ENCODE peak calls at places on chromosomes 6 and 20, in five cellular contexts. A is NCI-H748 treated with DMSO at 0.1 percent for 48 hours, B is heart left ventricle, Z is kidney, C is mesothelial cell of epicardium. U is an unnamed sample.

GRCh38 chr6:31831350-31832215 is 4.0 kb downstream of the HSPA1B start:
- DNase-seq in A (no peak), B (no peak), Z (peak; percentile 47), C (no peak), U (no peak)

GRCh38 chr6:68443704-68444103 is 191.4 kb upstream of the ADGRB3 start:
- DNase-seq in A (no peak), B (no peak), Z (no peak), C (no peak), U (no peak)

GRCh38 chr6:168364793-168365421 is 45.3 kb upstream of the DACT2 start:
- DNase-seq in A (no peak), B (no peak), Z (no peak), C (no peak), U (no peak)

GRCh38 chr6:169427856-169428255 is 174.2 kb upstream of the THBS2 start:
- DNase-seq in A (no peak), B (no peak), Z (no peak), C (no peak), U (no peak)

GRCh38 chr20:63745424-63745805 is 5.8 kb downstream of the SLC2A4RG start:
- DNase-seq in A (no peak), B (no peak), Z (no peak), C (no peak), U (no peak)

GRCh38 chr6:50821431-50822077 is 2.9 kb downstream of the TFAP2B start:
- DNase-seq in A (peak; percentile 61), B (no peak), Z (no peak), C (no peak), U (no peak)

GRCh38 chr20:51833326-51833725 is 31.0 kb upstream of the SALL4 start:
- DNase-seq in A (no peak), B (no peak), Z (no peak), C (no peak), U (no peak)

GRCh38 chr6:13554929-13555333 is 19.5 kb upstream of the SIRT5 start:
- DNase-seq in A (no peak), B (peak; percentile 74), Z (peak; percentile 83), C (no peak), U (no peak)